ENCODE peak calls at places on chromosomes 6 and 20, in nine cellular contexts. One of them, this sample, is unnamed.

GRCh38 chr6:35716798-35717197 is 20.0 kb upstream of the ARMC12 start:
- DNase-seq in D341Med: no peak
- DNase-seq in effector memory CD8-positive, alpha-beta T cell: no peak
- DNase-seq in pulmonary artery endothelial cell: no peak
- DNase-seq in memory B cell: no peak
- DNase-seq in NCI-H1417: no peak
- DNase-seq in CD8-positive, alpha-beta memory T cell: no peak
- DNase-seq in GDM1: no peak
- DNase-seq in naive thymus-derived CD8-positive, alpha-beta T cell: no peak
- DNase-seq in this sample: no peak

GRCh38 chr6:149433901-149434300 is 33.8 kb downstream of the SUMO4 start:
- DNase-seq in D341Med: no peak
- DNase-seq in effector memory CD8-positive, alpha-beta T cell: no peak
- DNase-seq in pulmonary artery endothelial cell: no peak
- DNase-seq in memory B cell: no peak
- DNase-seq in NCI-H1417: no peak
- DNase-seq in CD8-positive, alpha-beta memory T cell: no peak
- DNase-seq in GDM1: no peak
- DNase-seq in naive thymus-derived CD8-positive, alpha-beta T cell: no peak
- DNase-seq in this sample: no peak

GRCh38 chr20:5786930-5787826 is 37.0 kb downstream of the SHLD1 start:
- DNase-seq in D341Med: no peak
- DNase-seq in effector memory CD8-positive, alpha-beta T cell: no peak
- DNase-seq in pulmonary artery endothelial cell: peak
- DNase-seq in memory B cell: no peak
- DNase-seq in NCI-H1417: peak
- DNase-seq in CD8-positive, alpha-beta memory T cell: no peak
- DNase-seq in GDM1: no peak
- DNase-seq in naive thymus-derived CD8-positive, alpha-beta T cell: no peak
- DNase-seq in this sample: no peak

GRCh38 chr6:145668844-145669243 is 66.5 kb downstream of the EPM2A start:
- DNase-seq in D341Med: no peak
- DNase-seq in effector memory CD8-positive, alpha-beta T cell: no peak
- DNase-seq in pulmonary artery endothelial cell: no peak
- DNase-seq in memory B cell: no peak
- DNase-seq in NCI-H1417: no peak
- DNase-seq in CD8-positive, alpha-beta memory T cell: no peak
- DNase-seq in GDM1: no peak
- DNase-seq in naive thymus-derived CD8-positive, alpha-beta T cell: no peak
- DNase-seq in this sample: peak

GRCh38 chr20:25859649-25860530 is 163.2 kb upstream of the ZNF337 start:
- DNase-seq in D341Med: peak
- DNase-seq in effector memory CD8-positive, alpha-beta T cell: peak
- DNase-seq in pulmonary artery endothelial cell: no peak
- DNase-seq in memory B cell: no peak
- DNase-seq in NCI-H1417: peak
- DNase-seq in CD8-positive, alpha-beta memory T cell: peak
- DNase-seq in GDM1: no peak
- DNase-seq in naive thymus-derived CD8-positive, alpha-beta T cell: peak
- DNase-seq in this sample: peak

GRCh38 chr6:136920858-136921520 is 1.1 kb upstream of the SLC35D3 start:
- DNase-seq in D341Med: peak
- DNase-seq in effector memory CD8-positive, alpha-beta T cell: no peak
- DNase-seq in pulmonary artery endothelial cell: no peak
- DNase-seq in memory B cell: no peak
- DNase-seq in NCI-H1417: peak
- DNase-seq in CD8-positive, alpha-beta memory T cell: no peak
- DNase-seq in GDM1: no peak
- DNase-seq in naive thymus-derived CD8-positive, alpha-beta T cell: peak
- DNase-seq in this sample: peak

GRCh38 chr6:160279850-160280249 is 21.2 kb upstream of the SLC22A2 start:
- DNase-seq in D341Med: no peak
- DNase-seq in effector memory CD8-positive, alpha-beta T cell: no peak
- DNase-seq in pulmonary artery endothelial cell: no peak
- DNase-seq in memory B cell: no peak
- DNase-seq in NCI-H1417: no peak
- DNase-seq in CD8-positive, alpha-beta memory T cell: no peak
- DNase-seq in GDM1: no peak
- DNase-seq in naive thymus-derived CD8-positive, alpha-beta T cell: no peak
- DNase-seq in this sample: no peak

GRCh38 chr6:84118191-84118590 is 84.6 kb downstream of the MRAP2 start:
- DNase-seq in D341Med: no peak
- DNase-seq in effector memory CD8-positive, alpha-beta T cell: no peak
- DNase-seq in pulmonary artery endothelial cell: no peak
- DNase-seq in memory B cell: no peak
- DNase-seq in NCI-H1417: no peak
- DNase-seq in CD8-positive, alpha-beta memory T cell: no peak
- DNase-seq in GDM1: no peak
- DNase-seq in naive thymus-derived CD8-positive, alpha-beta T cell: no peak
- DNase-seq in this sample: no peak

GRCh38 chr6:6684365-6684833 is 95.9 kb downstream of the LY86 start:
- DNase-seq in D341Med: no peak
- DNase-seq in effector memory CD8-positive, alpha-beta T cell: no peak
- DNase-seq in pulmonary artery endothelial cell: no peak
- DNase-seq in memory B cell: peak
- DNase-seq in NCI-H1417: no peak
- DNase-seq in CD8-positive, alpha-beta memory T cell: no peak
- DNase-seq in GDM1: no peak
- DNase-seq in naive thymus-derived CD8-positive, alpha-beta T cell: no peak
- DNase-seq in this sample: no peak

GRCh38 chr20:23180451-23180921 is 94.4 kb upstream of the CD93 start:
- DNase-seq in D341Med: no peak
- DNase-seq in effector memory CD8-positive, alpha-beta T cell: no peak
- DNase-seq in pulmonary artery endothelial cell: no peak
- DNase-seq in memory B cell: no peak
- DNase-seq in NCI-H1417: no peak
- DNase-seq in CD8-positive, alpha-beta memory T cell: no peak
- DNase-seq in GDM1: no peak
- DNase-seq in naive thymus-derived CD8-positive, alpha-beta T cell: no peak
- DNase-seq in this sample: no peak

GRCh38 chr6:38804368-38804767 is 89.3 kb downstream of the DNAH8 start:
- DNase-seq in D341Med: no peak
- DNase-seq in effector memory CD8-positive, alpha-beta T cell: no peak
- DNase-seq in pulmonary artery endothelial cell: no peak
- DNase-seq in memory B cell: no peak
- DNase-seq in NCI-H1417: peak
- DNase-seq in CD8-positive, alpha-beta memory T cell: no peak
- DNase-seq in GDM1: no peak
- DNase-seq in naive thymus-derived CD8-positive, alpha-beta T cell: no peak
- DNase-seq in this sample: peak

GRCh38 chr6:2616796-2617195 is 133.9 kb downstream of the MYLK4 start:
- DNase-seq in D341Med: no peak
- DNase-seq in effector memory CD8-positive, alpha-beta T cell: no peak
- DNase-seq in pulmonary artery endothelial cell: no peak
- DNase-seq in memory B cell: no peak
- DNase-seq in NCI-H1417: no peak
- DNase-seq in CD8-positive, alpha-beta memory T cell: no peak
- DNase-seq in GDM1: no peak
- DNase-seq in naive thymus-derived CD8-positive, alpha-beta T cell: no peak
- DNase-seq in this sample: no peak

GRCh38 chr6:140747114-140747513 is 1372.7 kb upstream of the CITED2 start:
- DNase-seq in D341Med: no peak
- DNase-seq in effector memory CD8-positive, alpha-beta T cell: no peak
- DNase-seq in pulmonary artery endothelial cell: no peak
- DNase-seq in memory B cell: no peak
- DNase-seq in NCI-H1417: no peak
- DNase-seq in CD8-positive, alpha-beta memory T cell: no peak
- DNase-seq in GDM1: no peak
- DNase-seq in naive thymus-derived CD8-positive, alpha-beta T cell: no peak
- DNase-seq in this sample: no peak

GRCh38 chr6:34544052-34544604 is 12.0 kb downstream of the SPDEF start:
- DNase-seq in D341Med: no peak
- DNase-seq in effector memory CD8-positive, alpha-beta T cell: no peak
- DNase-seq in pulmonary artery endothelial cell: no peak
- DNase-seq in memory B cell: no peak
- DNase-seq in NCI-H1417: no peak
- DNase-seq in CD8-positive, alpha-beta memory T cell: no peak
- DNase-seq in GDM1: no peak
- DNase-seq in naive thymus-derived CD8-positive, alpha-beta T cell: no peak
- DNase-seq in this sample: no peak